ENCODE peak calls at places on chromosomes 4 and X, in seven cellular contexts. G is IMR-90; W is CD4-positive, CD25-positive, alpha-beta regulatory T cell; C is body of pancreas; P is aorta; O is CD4-positive, alpha-beta T cell; U is tibial artery. J is an unnamed sample.

GRCh38 chrX:154654925-154655324 is 1.5 kb upstream of the CTAG2 start:
- DNase-seq in G (no peak), W (no peak), C (no peak), P (no peak), O (no peak), U (no peak), J (no peak)

GRCh38 chr4:152090543-152090942 is 329.7 kb upstream of the GATB start:
- DNase-seq in G (peak; percentile 65), W (peak; percentile 80), C (no peak), P (no peak), O (no peak), U (no peak), J (no peak)

GRCh38 chr4:53619431-53619830 is 28.1 kb upstream of the LNX1 start:
- DNase-seq in G (no peak), W (no peak), C (no peak), P (no peak), O (no peak), U (no peak), J (no peak)

GRCh38 chrX:95835223-95835622 is 849.4 kb upstream of the DIAPH2 start:
- DNase-seq in G (no peak), W (no peak), C (no peak), P (no peak), O (no peak), U (no peak), J (no peak)

GRCh38 chr4:74423101-74423500 is 21.8 kb upstream of the AREG start:
- DNase-seq in G (peak; percentile 79), W (no peak), C (peak; percentile 19), P (no peak), O (no peak), U (no peak), J (peak; percentile 46)

GRCh38 chr4:79297029-79297428 is 28.8 kb downstream of the NAA11 start:
- DNase-seq in G (no peak), W (no peak), C (no peak), P (no peak), O (no peak), U (no peak), J (no peak)

GRCh38 chr4:26076000-26076587 is 162.1 kb downstream of the SMIM20 start:
- DNase-seq in G (peak; percentile 81), W (peak; percentile 72), C (no peak), P (no peak), O (no peak), U (no peak), J (peak; percentile 68)

GRCh38 chr4:6562931-6563901 is 11.8 kb upstream of the MAN2B2 start:
- DNase-seq in G (no peak), W (no peak), C (no peak), P (no peak), O (no peak), U (no peak), J (peak; percentile 12)

GRCh38 chrX:69538321-69538876 is 34.3 kb downstream of the NALF2 start:
- DNase-seq in G (peak; percentile 16), W (peak; percentile 67), C (peak; percentile 78), P (peak; percentile 84), O (peak; percentile 29), U (peak; percentile 47), J (peak; percentile 58)

GRCh38 chr4:6331018-6331417 is 61.4 kb downstream of the WFS1 start:
- DNase-seq in G (peak; percentile 20), W (peak; percentile 49), C (no peak), P (no peak), O (no peak), U (no peak), J (peak; percentile 47)

GRCh38 chrX:135389717-135390116 is 32.0 kb upstream of the SMIM10L2A start:
- DNase-seq in G (no peak), W (no peak), C (peak; percentile 37), P (no peak), O (no peak), U (no peak), J (peak; percentile 88)
- H3K27ac ChIP-seq in G (no peak overlapping the region), W (no peak overlapping the region), C (no peak overlapping the region), P (no peak overlapping the region), O (no peak overlapping the region), U (no peak overlapping the region), J (peak overlapping the region; percentile 86)

DNA sequence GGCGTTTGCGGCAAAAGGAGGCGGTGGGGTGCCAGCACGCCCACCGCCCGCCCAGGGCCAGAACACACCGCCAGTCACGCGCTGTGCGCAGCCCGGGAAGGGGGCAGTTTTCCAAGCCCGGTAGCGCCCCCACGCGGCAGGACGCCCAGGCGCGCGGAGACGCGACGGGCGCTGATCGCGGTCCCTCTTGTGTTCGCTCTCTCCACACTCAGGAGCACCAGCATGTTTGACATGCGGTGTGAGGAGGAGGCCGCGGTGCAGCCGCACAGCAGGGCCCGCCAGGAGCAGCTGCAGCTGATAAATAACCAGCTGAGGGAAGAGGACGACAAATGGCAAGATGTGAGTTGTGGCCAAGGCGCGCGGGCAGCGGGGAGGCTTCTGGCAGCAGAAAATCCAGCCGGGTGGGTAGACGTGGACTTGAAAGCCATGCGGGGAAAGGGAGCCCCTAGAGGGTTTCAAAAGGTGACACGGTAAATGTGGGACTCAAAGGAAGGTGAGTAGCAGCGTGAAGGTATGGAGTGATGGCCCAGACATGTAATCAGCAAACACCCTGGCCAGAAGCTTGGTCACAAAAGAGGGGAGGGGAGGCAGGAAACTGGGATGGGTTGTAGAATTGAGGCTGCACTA is 104.1 kb downstream of the PHOX2B start:
- DNase-seq in G (peak; percentile 16), W (no peak), C (peak; percentile 65), P (peak; percentile 80), O (no peak), U (peak; percentile 61), J (no peak)
- H3K27me3 ChIP-seq in G (peaks cover 20% of the 10 kb centered on the region), W (peaks cover 4% of the 10 kb centered on the region), C (no peaks in the 10 kb centered on the region), P (no peaks in the 10 kb centered on the region), O (peaks cover 24% of the 10 kb centered on the region), U (no peaks in the 10 kb centered on the region), J (no peaks in the 10 kb centered on the region)

GRCh38 chrX:129823115-129823514 is 20.6 kb downstream of the ZDHHC9 start:
- DNase-seq in G (peak; percentile 15), W (peak; percentile 75), C (no peak), P (peak; percentile 59), O (peak; percentile 46), U (peak; percentile 26), J (peak; percentile 61)
- H3K27ac ChIP-seq in G (no peak overlapping the region), W (no peak overlapping the region), C (no peak overlapping the region), P (no peak overlapping the region), O (no peak overlapping the region), U (no peak overlapping the region), J (no peak overlapping the region)

GRCh38 chr4:76895619-76896018 is 2.3 kb downstream of the SOWAHB start:
- DNase-seq in G (no peak), W (no peak), C (no peak), P (no peak), O (no peak), U (no peak), J (no peak)
- H3K27me3 ChIP-seq in G (peaks cover 44% of the 10 kb centered on the region), W (peaks cover 55% of the 10 kb centered on the region), C (no peaks in the 10 kb centered on the region), P (no peaks in the 10 kb centered on the region), O (peaks cover 41% of the 10 kb centered on the region), U (peaks cover 25% of the 10 kb centered on the region), J (no peaks in the 10 kb centered on the region)

GRCh38 chrX:129779747-129780146 is at the start of gene SASH3:
- DNase-seq in G (no peak), W (peak; percentile 88), C (no peak), P (peak; percentile 78), O (peak; percentile 52), U (peak; percentile 55), J (no peak)
- H3K27ac ChIP-seq in G (no peak within 1 kb of the TSS), W (peak within 1 kb of the TSS; percentile 89), C (no peak within 1 kb of the TSS), P (no peak within 1 kb of the TSS), O (peak within 1 kb of the TSS; percentile 90), U (no peak within 1 kb of the TSS), J (no peak within 1 kb of the TSS)

DNA sequence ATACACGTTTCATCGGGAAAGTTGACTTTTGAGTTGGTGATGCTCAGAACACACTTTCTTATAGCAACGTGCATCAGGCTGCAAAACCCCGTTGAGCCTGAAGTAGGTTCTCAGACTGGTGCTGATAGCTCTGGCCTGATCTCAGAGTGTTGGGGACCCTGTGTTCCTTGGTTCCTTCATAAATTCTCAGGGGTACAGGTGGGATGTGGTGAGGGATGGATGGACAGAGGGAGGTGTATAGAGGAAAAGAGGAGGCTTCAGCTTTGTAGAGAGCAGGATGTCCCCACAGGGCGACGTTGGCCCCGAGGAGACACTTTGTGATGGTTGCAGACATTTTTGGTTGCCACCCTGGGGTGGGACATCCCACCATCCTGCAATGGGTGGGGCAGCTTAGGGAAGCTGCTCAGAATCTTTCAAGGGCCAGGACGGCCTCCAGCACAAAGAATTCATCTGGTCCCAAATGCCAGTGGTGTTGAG is 2.5 kb downstream of the CD99 start:
- DNase-seq in G (no peak), W (no peak), C (no peak), P (no peak), O (no peak), U (no peak), J (no peak)
- H3K27me3 ChIP-seq in G (no peaks in the 10 kb centered on the region), W (no peaks in the 10 kb centered on the region), C (no peaks in the 10 kb centered on the region), P (no peaks in the 10 kb centered on the region), O (no peaks in the 10 kb centered on the region), U (no peaks in the 10 kb centered on the region), J (no peaks in the 10 kb centered on the region)

GRCh38 chr4:170091069-170091696 is 1.4 kb upstream of the AADAT start:
- DNase-seq in G (no peak), W (no peak), C (no peak), P (no peak), O (no peak), U (no peak), J (no peak)

GRCh38 chr4:170090667-170091052 is 904 bp upstream of the AADAT start:
- DNase-seq in G (peak; percentile 13), W (no peak), C (no peak), P (no peak), O (no peak), U (no peak), J (peak; percentile 40)

GRCh38 chr4:170088686-170089085 is 1.1 kb downstream of the AADAT start:
- DNase-seq in G (no peak), W (no peak), C (no peak), P (no peak), O (no peak), U (no peak), J (no peak)

GRCh38 chr4:170089274-170089742 is 448 bp downstream of the AADAT start:
- DNase-seq in G (peak; percentile 39), W (no peak), C (peak; percentile 20), P (no peak), O (no peak), U (no peak), J (peak; percentile 27)

GRCh38 chr4:170089743-170090666 is at the start of gene AADAT:
- DNase-seq in G (peak; percentile 72), W (peak; percentile 2), C (peak; percentile 76), P (peak; percentile 74), O (no peak), U (peak; percentile 67), J (peak; percentile 69)
- H3K27ac ChIP-seq in G (peak within 1 kb of the TSS; percentile 58), W (no peak within 1 kb of the TSS), C (no peak within 1 kb of the TSS), P (peak within 1 kb of the TSS; percentile 66), O (no peak within 1 kb of the TSS), U (peak within 1 kb of the TSS; percentile 63), J (no peak within 1 kb of the TSS)

DNA sequence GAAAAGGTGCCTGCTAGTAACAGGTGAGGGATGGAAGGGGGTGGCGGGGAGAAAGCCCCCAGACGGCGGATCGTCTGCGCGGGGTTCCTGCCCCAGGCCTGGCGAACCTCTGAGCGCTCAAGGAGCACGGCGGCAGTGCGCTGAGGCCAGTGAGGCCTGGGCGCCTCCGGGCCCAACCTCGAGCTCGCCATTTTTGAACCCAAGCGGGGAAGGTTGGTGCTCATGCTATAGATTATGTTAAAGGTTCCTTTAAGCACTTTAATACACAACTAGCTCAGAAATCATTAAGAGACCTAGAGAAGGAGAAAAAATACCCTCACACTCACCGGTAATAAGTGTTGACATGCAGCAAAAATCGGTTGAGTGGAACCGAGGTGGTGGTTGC is 7.9 kb downstream of the PITX2 start:
- DNase-seq in G (no peak), W (no peak), C (no peak), P (no peak), O (no peak), U (no peak), J (no peak)
- H3K27me3 ChIP-seq in G (peaks cover 83% of the 10 kb centered on the region), W (peaks cover 46% of the 10 kb centered on the region), C (peaks cover 69% of the 10 kb centered on the region), P (no peaks in the 10 kb centered on the region), O (peaks cover 92% of the 10 kb centered on the region), U (peaks cover 97% of the 10 kb centered on the region), J (peaks cover 50% of the 10 kb centered on the region)

J was measured in PC-3.